ENCODE peak calls at places on chromosomes 6 and 20, in eight cellular contexts. B, H, I, V, K, U, S and T are unnamed samples.

GRCh38 chr20:20549267-20549612 is 163.2 kb downstream of the RALGAPA2 start:
- DNase-seq in B (no peak), H (no peak), I (no peak), V (no peak), K (no peak), U (no peak), S (no peak), T (no peak)

GRCh38 chr20:20972490-20972889 is 133.7 kb downstream of the LINC00237 start:
- DNase-seq in B (no peak), H (no peak), I (no peak), V (no peak), K (no peak), U (no peak), S (no peak), T (no peak)

GRCh38 chr20:58822175-58822574 is 28.5 kb downstream of the GNAS-AS1 start:
- DNase-seq in B (peak), H (peak), I (no peak), V (no peak), K (no peak), U (no peak), S (peak), T (no peak)

GRCh38 chr20:52681288-52681687 is 290.9 kb upstream of the TSHZ2 start:
- DNase-seq in B (no peak), H (no peak), I (no peak), V (no peak), K (no peak), U (no peak), S (no peak), T (no peak)

GRCh38 chr6:113529191-113529590 is 328.0 kb upstream of the MARCKS start:
- DNase-seq in B (no peak), H (no peak), I (peak), V (no peak), K (peak), U (no peak), S (no peak), T (no peak)

GRCh38 chr20:3843490-3843889 is 3.1 kb upstream of the MAVS start:
- DNase-seq in B (peak), H (no peak), I (peak), V (peak), K (no peak), U (no peak), S (peak), T (no peak)

GRCh38 chr6:14729186-14729871 is 516.5 kb upstream of the JARID2 start:
- DNase-seq in B (no peak), H (no peak), I (no peak), V (no peak), K (no peak), U (peak), S (no peak), T (no peak)

GRCh38 chr20:41030536-41031242 is 2.1 kb downstream of the TOP1 start:
- DNase-seq in B (peak), H (no peak), I (peak), V (no peak), K (no peak), U (no peak), S (no peak), T (no peak)

GRCh38 chr6:104268389-104268788 is 591.3 kb downstream of the HACE1 start:
- DNase-seq in B (no peak), H (no peak), I (no peak), V (no peak), K (no peak), U (no peak), S (no peak), T (no peak)

GRCh38 chr6:17086469-17086868 is 15.4 kb upstream of the STMND1 start:
- DNase-seq in B (peak), H (peak), I (peak), V (peak), K (peak), U (no peak), S (peak), T (no peak)
- TF ChIP-seq USF2 in B (no peak), H (no peak), I (no peak), V (no peak), K (no peak), U (no peak), S (no peak), T (no peak)

GRCh38 chr6:998551-998950 is 305.6 kb upstream of the EXOC2 start:
- DNase-seq in B (no peak), H (no peak), I (no peak), V (no peak), K (no peak), U (no peak), S (no peak), T (no peak)

GRCh38 chr6:991192-991591 is 298.3 kb upstream of the EXOC2 start:
- DNase-seq in B (no peak), H (no peak), I (no peak), V (no peak), K (no peak), U (no peak), S (no peak), T (no peak)

GRCh38 chr6:999552-999951 is 306.6 kb upstream of the EXOC2 start:
- DNase-seq in B (peak), H (no peak), I (no peak), V (no peak), K (no peak), U (no peak), S (no peak), T (no peak)

GRCh38 chr6:1001655-1002349 is 308.9 kb upstream of the EXOC2 start:
- DNase-seq in B (no peak), H (no peak), I (no peak), V (no peak), K (no peak), U (peak), S (no peak), T (no peak)

DNA sequence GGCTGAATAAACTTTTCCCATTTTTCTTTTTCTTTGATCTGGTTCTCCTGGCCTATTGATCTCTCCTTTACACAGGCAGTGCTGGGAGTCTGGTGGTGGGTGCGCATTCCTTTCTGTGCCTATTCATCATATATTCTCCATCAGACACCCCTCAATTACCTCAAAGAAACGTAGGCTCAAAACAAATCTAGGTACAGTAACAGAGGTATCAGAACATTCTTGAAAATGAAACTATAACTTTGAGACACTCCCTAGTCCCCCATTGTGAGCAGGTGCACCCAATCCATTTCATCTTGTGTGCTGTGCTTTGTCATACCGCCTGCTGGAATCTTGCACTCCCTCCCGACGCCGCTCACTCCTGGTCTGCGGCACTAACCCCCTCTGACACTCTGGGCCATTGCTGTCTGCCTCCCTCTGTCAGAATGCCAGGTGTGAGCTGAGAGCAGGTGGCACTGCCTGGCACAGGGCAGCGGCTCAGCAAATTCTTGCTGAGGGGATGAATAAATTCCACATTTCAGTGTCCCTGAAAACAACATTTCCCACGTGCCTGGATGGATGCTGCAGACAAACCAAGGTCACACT is 303.4 kb upstream of the EXOC2 start:
- DNase-seq in B (no peak), H (no peak), I (no peak), V (no peak), K (no peak), U (no peak), S (no peak), T (no peak)
- TF ChIP-seq USF2 in B (no peak), H (no peak), I (no peak), V (no peak), K (no peak), U (no peak), S (no peak), T (no peak)

DNA sequence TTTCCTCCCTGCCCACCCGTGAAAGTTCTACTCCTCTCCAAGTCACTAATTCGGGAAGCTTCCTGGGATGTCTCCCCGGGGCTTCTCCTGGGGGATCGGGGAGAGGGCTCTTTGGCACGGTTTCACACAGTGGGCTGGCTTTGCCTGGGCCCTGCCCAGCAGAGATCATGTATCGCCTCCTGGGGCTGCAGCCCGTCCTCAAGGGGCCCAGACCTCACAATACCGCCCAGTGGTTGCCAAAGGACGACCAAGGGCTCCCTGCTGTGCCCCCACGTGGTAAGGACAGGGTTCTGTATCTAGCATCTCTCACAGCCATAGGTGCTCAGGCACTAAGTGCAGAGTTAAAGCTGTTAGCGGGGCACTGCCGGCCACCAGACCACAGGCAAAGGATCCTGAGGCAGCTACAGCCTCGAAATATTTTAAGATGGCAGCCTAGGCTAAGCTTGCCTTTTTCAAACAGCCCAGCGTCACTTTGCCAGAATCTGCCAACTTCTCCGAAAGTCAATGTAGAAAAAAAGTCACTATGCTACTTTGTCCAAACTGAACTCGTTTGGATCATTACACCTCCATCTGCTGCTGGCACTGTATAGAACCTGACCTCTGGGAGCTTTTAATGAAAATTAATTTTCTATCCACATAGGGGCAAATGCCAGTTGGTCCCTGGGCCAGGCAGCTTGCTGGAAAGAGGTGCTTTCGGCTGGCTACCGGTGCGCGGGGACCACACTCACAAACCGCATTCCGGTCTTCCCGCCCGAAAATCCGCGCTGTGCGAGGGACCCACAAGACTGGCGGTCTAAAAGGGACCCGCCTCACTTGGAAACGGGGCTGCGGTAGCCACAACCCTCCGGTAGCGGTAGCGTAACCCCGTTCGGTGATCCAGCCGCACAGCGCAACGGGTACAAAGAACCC is 1.3 kb upstream of the NNAT start:
- DNase-seq in B (peak), H (peak), I (no peak), V (no peak), K (peak), U (no peak), S (peak), T (peak)
- TF ChIP-seq USF2 in B (no peak), H (peak), I (no peak), V (no peak), K (no peak), U (no peak), S (no peak), T (peak)

DNA sequence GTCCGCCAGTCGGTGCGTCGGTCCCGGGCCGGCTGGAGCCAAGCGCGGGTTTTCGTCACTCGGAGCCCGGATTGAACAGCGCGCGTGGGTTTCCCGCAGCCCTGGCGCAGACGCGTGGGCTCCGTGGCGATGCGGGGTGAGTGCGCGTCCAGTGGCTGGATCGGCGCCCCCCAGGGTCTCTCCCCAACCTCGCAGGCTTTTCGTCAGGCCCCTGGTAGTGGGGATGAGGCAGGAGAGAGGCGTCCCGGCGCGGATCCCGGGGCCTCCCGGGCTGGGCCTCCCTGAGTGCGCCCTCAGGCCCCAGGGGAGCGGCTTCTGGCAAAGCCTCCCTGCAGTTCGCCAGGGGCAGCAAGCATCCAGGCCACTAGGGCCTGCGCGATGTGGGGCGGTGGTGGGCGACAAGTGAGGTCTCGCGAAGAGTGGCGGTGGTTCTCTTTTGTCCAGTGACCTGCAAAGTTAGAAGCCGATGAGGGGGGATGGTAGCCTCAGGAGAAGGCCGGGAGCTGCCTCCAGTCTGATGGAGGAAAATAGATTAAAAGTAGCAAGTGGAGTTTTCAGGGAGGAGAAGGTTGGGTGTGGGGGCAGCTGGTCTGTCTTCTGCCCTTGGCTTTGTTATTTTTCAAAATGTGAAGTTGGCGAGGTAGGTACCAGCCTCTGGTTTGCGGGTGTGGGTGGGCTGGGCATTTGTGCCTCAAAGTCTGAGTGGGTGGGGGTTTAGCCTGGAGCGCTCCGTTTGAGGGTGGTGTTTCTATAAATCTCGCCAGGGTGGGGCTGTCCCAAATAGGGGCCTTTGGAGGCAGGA is 1.6 kb downstream of the TOX2 start:
- DNase-seq in B (no peak), H (peak), I (no peak), V (no peak), K (peak), U (no peak), S (no peak), T (no peak)
- TF ChIP-seq USF2 in B (no peak), H (no peak), I (no peak), V (no peak), K (no peak), U (no peak), S (no peak), T (no peak)

DNA sequence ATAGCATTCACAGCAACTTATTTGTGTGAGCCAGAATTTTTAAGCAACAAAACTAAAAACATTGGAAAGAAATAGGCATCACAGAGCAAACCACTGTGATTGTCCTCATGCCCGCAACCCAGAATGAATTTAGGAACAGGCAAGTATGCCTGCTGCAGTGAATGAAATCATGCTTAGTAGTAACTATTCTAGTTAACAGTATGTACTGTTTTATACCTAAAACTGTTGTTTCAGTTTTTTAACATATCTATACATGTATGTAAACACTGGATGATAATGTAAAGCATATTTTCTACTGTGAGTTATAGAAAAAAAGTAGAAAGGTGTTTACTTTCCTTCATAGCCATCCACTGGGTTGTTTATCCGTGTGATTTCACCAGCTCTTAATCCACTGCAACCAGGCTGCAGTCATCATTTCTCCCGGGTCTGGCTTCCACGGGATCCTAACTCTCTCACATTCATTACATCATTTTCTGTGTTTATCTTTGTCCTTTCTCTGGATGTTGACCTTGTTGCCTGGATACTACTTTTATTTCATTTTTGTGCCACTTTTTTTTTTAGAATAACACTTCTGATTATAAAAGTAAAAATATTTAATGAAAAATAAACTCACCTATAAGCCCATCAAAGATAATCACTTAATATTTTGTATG is 3.6 kb upstream of the ARFGEF3 start:
- DNase-seq in B (no peak), H (no peak), I (no peak), V (no peak), K (no peak), U (no peak), S (no peak), T (no peak)
- TF ChIP-seq USF2 in B (no peak), H (no peak), I (no peak), V (no peak), K (no peak), U (no peak), S (no peak), T (no peak)